ENCODE peak calls at places on chromosomes 11 and 22, in six cellular contexts. P, T, F, H, B and W are unnamed samples.

GRCh38 chr11:81092517-81092916 is 1641.1 kb downstream of the FAM181B start:
- DNase-seq in P (no peak), T (no peak), F (no peak), H (no peak), B (no peak), W (no peak)

GRCh38 chr11:27028653-27029052 is 12.0 kb upstream of the BBOX1 start:
- DNase-seq in P (no peak), T (no peak), F (peak), H (no peak), B (no peak), W (no peak)

GRCh38 chr22:42473484-42474193 is 41.4 kb upstream of the NFAM1 start:
- DNase-seq in P (no peak), T (peak), F (peak), H (peak), B (no peak), W (no peak)

GRCh38 chr11:130601141-130601540 is 152.7 kb downstream of the ADAMTS15 start:
- DNase-seq in P (peak), T (no peak), F (peak), H (no peak), B (no peak), W (peak)

GRCh38 chr11:122038543-122038942 is 77.5 kb downstream of the BLID start:
- DNase-seq in P (no peak), T (no peak), F (peak), H (no peak), B (no peak), W (no peak)

GRCh38 chr11:123653997-123654565 is 343 bp downstream of the SCN3B start:
- DNase-seq in P (peak), T (no peak), F (peak), H (peak), B (peak), W (peak)

GRCh38 chr11:69277074-69277809 is 16.7 kb upstream of the MYEOV start:
- DNase-seq in P (no peak), T (no peak), F (no peak), H (no peak), B (no peak), W (no peak)

GRCh38 chr11:107696140-107696539 is 15.7 kb downstream of the SLN start:
- DNase-seq in P (no peak), T (no peak), F (peak), H (peak), B (no peak), W (no peak)

GRCh38 chr11:75431533-75432525 is 1.2 kb downstream of the KLHL35 start:
- DNase-seq in P (no peak), T (no peak), F (no peak), H (no peak), B (no peak), W (no peak)

GRCh38 chr11:125593113-125593761 is 585 bp downstream of the STT3A start:
- DNase-seq in P (no peak), T (peak), F (peak), H (peak), B (no peak), W (no peak)

GRCh38 chr22:50001388-50002231 is 11.0 kb downstream of the IL17REL start:
- DNase-seq in P (no peak), T (no peak), F (no peak), H (no peak), B (no peak), W (no peak)

GRCh38 chr11:71490731-71491390 is 36.2 kb upstream of the KRTAP5-7 start:
- DNase-seq in P (peak), T (no peak), F (no peak), H (no peak), B (no peak), W (no peak)

GRCh38 chr11:74057251-74058151 is 48.6 kb upstream of the UCP3 start:
- DNase-seq in P (no peak), T (no peak), F (peak), H (no peak), B (no peak), W (no peak)

GRCh38 chr22:46867106-46867505 is 104.7 kb downstream of the TBC1D22A start:
- DNase-seq in P (no peak), T (no peak), F (no peak), H (no peak), B (no peak), W (no peak)

GRCh38 chr11:87097582-87097981 is 59.8 kb downstream of the TMEM135 start:
- DNase-seq in P (peak), T (peak), F (peak), H (peak), B (no peak), W (no peak)

GRCh38 chr22:37417737-37418348 is 9.4 kb downstream of the ELFN2 start:
- DNase-seq in P (no peak), T (no peak), F (no peak), H (no peak), B (no peak), W (no peak)

GRCh38 chr11:114399903-114400221 is 449 bp downstream of the C11orf71 start:
- DNase-seq in P (no peak), T (peak), F (peak), H (no peak), B (no peak), W (no peak)

GRCh38 chr22:40037320-40037719 is 42.6 kb downstream of the FAM83F start:
- DNase-seq in P (no peak), T (no peak), F (no peak), H (no peak), B (no peak), W (no peak)

GRCh38 chr11:114566273-114566672 is 6.6 kb upstream of the NXPE1 start:
- DNase-seq in P (no peak), T (no peak), F (no peak), H (no peak), B (no peak), W (no peak)

GRCh38 chr22:36010913-36011312 is 17.7 kb downstream of the RBFOX2 start:
- DNase-seq in P (no peak), T (no peak), F (peak), H (no peak), B (no peak), W (no peak)

GRCh38 chr11:120771551-120772060 is 252.3 kb upstream of the TBCEL start:
- DNase-seq in P (peak), T (no peak), F (no peak), H (no peak), B (no peak), W (no peak)

GRCh38 chr22:45164217-45165123 is 745 bp downstream of the NUP50 start:
- DNase-seq in P (peak), T (no peak), F (peak), H (peak), B (no peak), W (peak)

GRCh38 chr11:120431633-120432032 is 79.9 kb upstream of the GRIK4 start:
- DNase-seq in P (no peak), T (no peak), F (no peak), H (peak), B (no peak), W (no peak)

GRCh38 chr22:39960791-39961746 is 872 bp downstream of the TMA7B start:
- DNase-seq in P (no peak), T (peak), F (peak), H (no peak), B (peak), W (no peak)

GRCh38 chr11:126328001-126328390 is 24.1 kb downstream of the DCPS start:
- DNase-seq in P (no peak), T (no peak), F (no peak), H (no peak), B (no peak), W (no peak)

GRCh38 chr22:32564170-32565001 is 89.8 kb downstream of the FBXO7 start:
- DNase-seq in P (no peak), T (no peak), F (peak), H (no peak), B (no peak), W (no peak)

GRCh38 chr11:18844753-18845367 is 53.3 kb upstream of the PTPN5 start:
- DNase-seq in P (no peak), T (peak), F (peak), H (no peak), B (no peak), W (no peak)

GRCh38 chr22:28544431-28544868 is 135.2 kb downstream of the TTC28 start:
- DNase-seq in P (no peak), T (no peak), F (no peak), H (peak), B (no peak), W (no peak)

GRCh38 chr11:15875393-15875792 is 481.0 kb downstream of the SOX6 start:
- DNase-seq in P (no peak), T (no peak), F (no peak), H (no peak), B (no peak), W (no peak)

GRCh38 chr11:115391598-115391997 is 112.6 kb downstream of the CADM1 start:
- DNase-seq in P (no peak), T (no peak), F (no peak), H (no peak), B (no peak), W (no peak)

GRCh38 chr11:121422675-121423074 is 29.4 kb upstream of the SORL1 start:
- DNase-seq in P (no peak), T (no peak), F (no peak), H (no peak), B (no peak), W (no peak)

GRCh38 chr11:3134218-3134621 is 30.9 kb downstream of the OSBPL5 start:
- DNase-seq in P (no peak), T (no peak), F (no peak), H (no peak), B (no peak), W (peak)

GRCh38 chr11:28009383-28009782 is 98.6 kb downstream of the KIF18A start:
- DNase-seq in P (no peak), T (no peak), F (peak), H (no peak), B (no peak), W (no peak)

GRCh38 chr22:24107668-24108067 is 73.6 kb upstream of the SUSD2 start:
- DNase-seq in P (no peak), T (no peak), F (peak), H (no peak), B (peak), W (peak)
- TF ChIP-seq CTCF in P (no peak), T (no peak), F (peak), H (no peak), B (no peak), W (peak)

DNA sequence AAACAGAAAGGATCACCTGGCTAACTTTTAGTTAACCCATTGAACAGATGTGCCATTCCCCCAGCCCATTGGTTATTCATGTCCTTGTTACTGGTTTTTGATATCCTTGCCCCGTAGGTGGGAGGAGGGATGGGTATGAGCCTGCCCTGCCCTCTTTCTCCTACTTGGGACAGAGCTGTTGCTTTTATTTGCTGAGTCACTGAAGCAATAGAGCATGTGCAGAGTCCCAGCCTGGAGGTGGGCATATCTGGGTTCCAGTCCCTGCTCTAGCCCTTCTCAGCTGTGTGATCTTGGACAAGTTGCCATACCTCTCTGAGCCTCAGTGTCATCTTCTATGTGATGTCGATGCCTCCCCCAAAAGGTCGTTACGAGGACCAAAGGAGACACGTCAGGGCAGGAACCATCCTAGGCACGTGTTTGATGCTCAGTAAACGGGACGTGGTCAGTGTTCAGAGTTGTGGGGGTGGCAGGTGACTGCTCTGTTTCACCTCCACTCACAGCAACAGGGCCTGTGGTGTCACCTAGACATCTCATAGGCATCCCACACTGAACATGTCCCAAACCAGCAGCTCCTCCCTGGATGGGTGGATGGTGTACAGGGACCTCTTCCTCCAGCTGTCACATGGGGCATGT is 61.0 kb downstream of the BMAL1 start:
- DNase-seq in P (no peak), T (no peak), F (peak), H (no peak), B (no peak), W (no peak)
- H3K4me3 ChIP-seq in P (no peak), T (no peak), F (peak), H (peak), B (no peak), W (peak)

DNA sequence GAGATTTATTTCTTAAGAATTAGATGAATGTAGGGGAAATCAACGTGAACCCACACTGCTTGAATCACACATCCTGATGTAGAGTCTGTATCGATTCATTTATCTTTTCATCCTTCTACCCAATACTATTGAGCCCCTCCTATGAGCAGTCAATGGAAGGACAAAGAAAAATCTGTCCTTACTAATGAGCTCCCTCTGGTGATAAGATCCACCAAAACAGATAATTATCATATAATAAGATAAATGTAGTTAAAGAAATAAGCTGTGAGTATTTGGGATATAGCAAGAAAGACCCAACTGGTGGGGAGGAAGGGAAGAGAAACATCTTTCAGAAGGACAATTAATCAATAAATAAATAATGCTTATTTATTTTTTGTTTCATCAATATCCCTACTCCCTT is 385.1 kb upstream of the CCDC90B start:
- DNase-seq in P (no peak), T (no peak), F (no peak), H (no peak), B (no peak), W (no peak)
- TF ChIP-seq CTCF in P (no peak), T (no peak), F (peak), H (peak), B (no peak), W (no peak)

GRCh38 chr22:38461414-38462081 is 6.3 kb upstream of the KDELR3 start:
- DNase-seq in P (peak), T (peak), F (peak), H (peak), B (peak), W (peak)
- H3K4me3 ChIP-seq in P (peak), T (no peak), F (no peak), H (peak), B (no peak), W (peak)

DNA sequence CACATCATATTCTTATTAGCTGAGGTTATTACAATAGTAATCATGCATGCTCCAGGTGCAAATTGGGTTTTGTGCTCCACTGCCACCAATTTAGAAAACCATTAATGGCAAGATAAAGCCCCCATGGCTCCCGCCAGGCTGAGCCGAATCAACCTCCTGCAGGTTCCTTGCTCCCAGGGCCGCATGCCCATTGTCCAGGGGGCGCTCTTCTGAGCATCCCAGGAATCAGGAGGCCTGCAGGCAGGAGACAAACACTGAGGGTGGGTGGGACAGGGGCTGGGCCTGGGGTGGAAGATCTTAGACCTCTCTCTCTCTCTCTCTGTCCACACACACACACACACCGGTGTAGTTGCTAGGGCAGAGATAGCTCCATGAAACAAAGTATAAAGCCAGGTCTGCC is 57.4 kb downstream of the BUD13 start:
- DNase-seq in P (no peak), T (no peak), F (no peak), H (no peak), B (no peak), W (no peak)
- TF ChIP-seq CTCF in P (peak), T (no peak), F (no peak), H (no peak), B (no peak), W (no peak)

GRCh38 chr11:68028802-68029475 is 1.5 kb upstream of the NDUFS8 start:
- DNase-seq in P (no peak), T (no peak), F (no peak), H (no peak), B (no peak), W (no peak)
- H3K4me3 ChIP-seq in P (no peak), T (no peak), F (no peak), H (peak), B (no peak), W (no peak)

GRCh38 chr11:83070044-83070877 is 1.4 kb downstream of the RAB30 start:
- DNase-seq in P (no peak), T (no peak), F (peak), H (peak), B (peak), W (no peak)
- TF ChIP-seq CTCF in P (no peak), T (no peak), F (no peak), H (no peak), B (no peak), W (no peak)

GRCh38 chr11:1116104-1116503 is 41.4 kb downstream of the MUC2 start:
- DNase-seq in P (no peak), T (no peak), F (no peak), H (no peak), B (no peak), W (peak)
- H3K4me3 ChIP-seq in P (no peak), T (no peak), F (no peak), H (no peak), B (no peak), W (no peak)